ENCODE peak calls at places on chromosomes 5 and 9, in eight cellular contexts. X is PC-3, N is MM.1S, V is GM23248, G is SK-N-SH, A is hepatocyte, T is OCI-LY7, W is HCT116. M is an unnamed sample.

GRCh38 chr5:150022163-150022540 is 21.6 kb downstream of the HMGXB3 start:
- DNase-seq in X (peak; percentile 90), N (peak; percentile 41), V (peak; percentile 95), G (no peak), A (no peak), T (no peak), W (peak; percentile 83), M (no peak)

GRCh38 chr5:67059747-67060490 is 136.7 kb downstream of the CD180 start:
- DNase-seq in X (peak; percentile 30), N (no peak), V (peak; percentile 31), G (no peak), A (no peak), T (no peak), W (no peak), M (no peak)

GRCh38 chr9:110782701-110783100 is 114.1 kb downstream of the MUSK start:
- DNase-seq in X (peak; percentile 9), N (no peak), V (no peak), G (no peak), A (no peak), T (no peak), W (no peak), M (no peak)

GRCh38 chr5:131758520-131758900 is 38.3 kb downstream of the FNIP1 start:
- DNase-seq in X (no peak), N (peak; percentile 83), V (peak; percentile 9), G (no peak), A (no peak), T (no peak), W (no peak), M (no peak)

GRCh38 chr9:133994359-133995011 is 2.4 kb upstream of the VAV2 start:
- DNase-seq in X (peak; percentile 71), N (peak; percentile 62), V (peak; percentile 80), G (peak; percentile 92), A (peak; percentile 91), T (peak; percentile 81), W (peak; percentile 46), M (peak; percentile 93)

GRCh38 chr9:35756275-35756742 is 2.2 kb upstream of the MSMP start:
- DNase-seq in X (peak; percentile 43), N (peak; percentile 66), V (no peak), G (no peak), A (peak; percentile 83), T (no peak), W (peak; percentile 58), M (peak; percentile 85)

GRCh38 chr5:14464661-14465060 is 116.9 kb upstream of the OTULINL start:
- DNase-seq in X (no peak), N (no peak), V (no peak), G (no peak), A (no peak), T (no peak), W (no peak), M (no peak)

GRCh38 chr9:68507098-68507795 is 33.4 kb downstream of the TMEM252 start:
- DNase-seq in X (peak; percentile 35), N (no peak), V (peak; percentile 45), G (peak; percentile 17), A (peak; percentile 46), T (peak; percentile 26), W (peak; percentile 23), M (peak; percentile 16)

GRCh38 chr9:121305269-121305994 is 37.5 kb downstream of the GSN start:
- DNase-seq in X (no peak), N (no peak), V (peak; percentile 56), G (no peak), A (no peak), T (no peak), W (no peak), M (no peak)

GRCh38 chr5:6201626-6202025 is 176.7 kb downstream of the MED10 start:
- DNase-seq in X (peak; percentile 97), N (no peak), V (peak; percentile 34), G (no peak), A (no peak), T (no peak), W (no peak), M (no peak)

GRCh38 chr5:98713856-98714255 is 59.6 kb upstream of the RGMB start:
- DNase-seq in X (no peak), N (no peak), V (no peak), G (no peak), A (no peak), T (no peak), W (no peak), M (no peak)

GRCh38 chr9:96219615-96220257 is 82.2 kb downstream of the HSD17B3 start:
- DNase-seq in X (no peak), N (no peak), V (peak; percentile 77), G (peak; percentile 55), A (peak; percentile 19), T (peak; percentile 5), W (no peak), M (peak; percentile 28)

GRCh38 chr9:134040831-134041648 is 15.8 kb downstream of the BRD3OS start:
- DNase-seq in X (no peak), N (no peak), V (no peak), G (peak; percentile 86), A (no peak), T (no peak), W (no peak), M (no peak)

GRCh38 chr9:133844876-133845658 is 106.9 kb upstream of the SARDH start:
- DNase-seq in X (no peak), N (no peak), V (no peak), G (peak; percentile 63), A (peak; percentile 37), T (no peak), W (no peak), M (no peak)

GRCh38 chr9:134272302-134273023 is 53.8 kb upstream of the RXRA start:
- DNase-seq in X (no peak), N (no peak), V (no peak), G (no peak), A (no peak), T (peak; percentile 16), W (no peak), M (no peak)

GRCh38 chr5:133801955-133802751 is 166.3 kb downstream of the C5orf15 start:
- DNase-seq in X (peak; percentile 11), N (no peak), V (peak; percentile 54), G (peak; percentile 42), A (peak; percentile 69), T (no peak), W (no peak), M (no peak)

GRCh38 chr9:107907715-107908114 is 418.1 kb upstream of the KLF4 start:
- DNase-seq in X (no peak), N (no peak), V (no peak), G (no peak), A (no peak), T (no peak), W (no peak), M (no peak)

GRCh38 chr5:28374492-28374934 is 1336.1 kb upstream of the CDH9 start:
- DNase-seq in X (peak; percentile 67), N (no peak), V (no peak), G (no peak), A (peak; percentile 38), T (no peak), W (no peak), M (no peak)

GRCh38 chr5:124706729-124707361 is 39.6 kb downstream of the ZNF608 start:
- DNase-seq in X (no peak), N (no peak), V (peak; percentile 23), G (peak; percentile 70), A (peak; percentile 77), T (peak; percentile 53), W (no peak), M (no peak)

GRCh38 chr5:88883059-88883565 is at the start of gene MEF2C:
- DNase-seq in X (peak; percentile 83), N (peak; percentile 91), V (peak; percentile 87), G (peak; percentile 80), A (peak; percentile 70), T (peak; percentile 78), W (peak; percentile 56), M (peak; percentile 75)

GRCh38 chr5:55593115-55593472 is 58.3 kb upstream of the PLPP1 start:
- DNase-seq in X (no peak), N (no peak), V (no peak), G (no peak), A (no peak), T (no peak), W (no peak), M (no peak)

GRCh38 chr5:66808663-66809062 is 212.5 kb downstream of the MAST4 start:
- DNase-seq in X (no peak), N (no peak), V (no peak), G (no peak), A (no peak), T (no peak), W (no peak), M (no peak)

GRCh38 chr5:145130996-145131395 is 704.1 kb downstream of the PRELID2 start:
- DNase-seq in X (no peak), N (no peak), V (peak; percentile 4), G (no peak), A (no peak), T (no peak), W (no peak), M (no peak)

GRCh38 chr9:136717399-136717798 is 5.0 kb downstream of the DIPK1B start:
- DNase-seq in X (no peak), N (no peak), V (no peak), G (no peak), A (no peak), T (no peak), W (no peak), M (no peak)
- H3K4me1 ChIP-seq in X (no peaks in the 10 kb centered on the region), N (no peaks in the 10 kb centered on the region), V (peaks cover 7% of the 10 kb centered on the region), G (peaks cover 21% of the 10 kb centered on the region), A (peaks cover 29% of the 10 kb centered on the region), T (peaks cover 13% of the 10 kb centered on the region), W (peaks cover 10% of the 10 kb centered on the region), M (peaks cover 20% of the 10 kb centered on the region)

GRCh38 chr5:135220394-135221186 is 178.4 kb downstream of the MACROH2A1 start:
- DNase-seq in X (no peak), N (no peak), V (no peak), G (no peak), A (no peak), T (no peak), W (no peak), M (no peak)
- TF ChIP-seq EZH2phosphoT487 in X (no peak), N (no peak), V (no peak), G (no peak), A (no peak), T (no peak), W (no peak), M (no peak)

GRCh38 chr9:88746029-88746743 is 211.2 kb downstream of the NXNL2 start:
- DNase-seq in X (peak; percentile 70), N (no peak), V (peak; percentile 95), G (no peak), A (peak; percentile 72), T (no peak), W (no peak), M (no peak)

GRCh38 chr9:88745281-88746001 is 210.5 kb downstream of the NXNL2 start:
- DNase-seq in X (no peak), N (no peak), V (peak; percentile 81), G (peak; percentile 84), A (peak; percentile 66), T (no peak), W (no peak), M (no peak)

GRCh38 chr9:88748566-88749238 is 213.7 kb downstream of the NXNL2 start:
- DNase-seq in X (no peak), N (no peak), V (peak; percentile 76), G (no peak), A (peak; percentile 41), T (no peak), W (no peak), M (peak; percentile 48)

GRCh38 chr9:88747768-88748167 is 212.8 kb downstream of the NXNL2 start:
- DNase-seq in X (peak; percentile 72), N (no peak), V (peak; percentile 96), G (no peak), A (peak; percentile 83), T (no peak), W (no peak), M (no peak)

GRCh38 chr9:88746744-88747398 is 211.9 kb downstream of the NXNL2 start:
- DNase-seq in X (no peak), N (peak; percentile 40), V (peak; percentile 30), G (no peak), A (no peak), T (no peak), W (no peak), M (peak; percentile 38)
- H3K4me1 ChIP-seq in X (peaks cover 50% of the 10 kb centered on the region), N (peaks cover 9% of the 10 kb centered on the region), V (peaks cover 62% of the 10 kb centered on the region), G (peaks cover 49% of the 10 kb centered on the region), A (peaks cover 55% of the 10 kb centered on the region), T (no peaks in the 10 kb centered on the region), W (no peaks in the 10 kb centered on the region), M (peaks cover 30% of the 10 kb centered on the region)

GRCh38 chr9:94656976-94657375 is 17.7 kb upstream of the FBP1 start:
- DNase-seq in X (no peak), N (no peak), V (no peak), G (no peak), A (no peak), T (no peak), W (no peak), M (peak; percentile 85)
- TF ChIP-seq EZH2phosphoT487 in X (no peak), N (no peak), V (no peak), G (no peak), A (no peak), T (no peak), W (no peak), M (peak; percentile 96)